ENCODE peak calls at places on chromosomes 13 and 19, in six cellular contexts. One of them, this sample, is unnamed.

GRCh38 chr19:9934132-9934950 is 2.0 kb downstream of the OLFM2 start:
- DNase-seq in K562: peak
- DNase-seq in A549: peak
- DNase-seq in WTC11: peak
- DNase-seq in HepG2: peak
- DNase-seq in H1: peak
- DNase-seq in this sample: peak

GRCh38 chr19:11355160-11356073 is at the start of gene PLPPR2:
- DNase-seq in K562: peak
- DNase-seq in A549: peak
- DNase-seq in WTC11: peak
- DNase-seq in HepG2: peak
- DNase-seq in H1: peak
- DNase-seq in this sample: peak

GRCh38 chr19:49347835-49348234 is 12.6 kb downstream of the CD37 start:
- DNase-seq in K562: peak
- DNase-seq in A549: peak
- DNase-seq in WTC11: peak
- DNase-seq in HepG2: peak
- DNase-seq in H1: no peak
- DNase-seq in this sample: peak

GRCh38 chr13:111965466-111966214 is 101.3 kb upstream of the SOX1 start:
- DNase-seq in K562: no peak
- DNase-seq in A549: no peak
- DNase-seq in WTC11: no peak
- DNase-seq in HepG2: no peak
- DNase-seq in H1: no peak
- DNase-seq in this sample: no peak

GRCh38 chr13:39408512-39408911 is 194.5 kb downstream of the LHFPL6 start:
- DNase-seq in K562: no peak
- DNase-seq in A549: no peak
- DNase-seq in WTC11: no peak
- DNase-seq in HepG2: no peak
- DNase-seq in H1: no peak
- DNase-seq in this sample: no peak

GRCh38 chr19:16922949-16923348 is 34.1 kb downstream of the F2RL3 start:
- DNase-seq in K562: no peak
- DNase-seq in A549: no peak
- DNase-seq in WTC11: no peak
- DNase-seq in HepG2: no peak
- DNase-seq in H1: no peak
- DNase-seq in this sample: no peak

GRCh38 chr19:30073152-30074000 is 131.3 kb downstream of the URI1 start:
- DNase-seq in K562: no peak
- DNase-seq in A549: no peak
- DNase-seq in WTC11: peak
- DNase-seq in HepG2: no peak
- DNase-seq in H1: no peak
- DNase-seq in this sample: no peak

GRCh38 chr19:30225615-30226463 is 146.3 kb upstream of the ZNF536 start:
- DNase-seq in K562: no peak
- DNase-seq in A549: peak
- DNase-seq in WTC11: no peak
- DNase-seq in HepG2: no peak
- DNase-seq in H1: no peak
- DNase-seq in this sample: no peak

GRCh38 chr19:19399733-19400438 is 5.6 kb upstream of the GATAD2A start:
- DNase-seq in K562: no peak
- DNase-seq in A549: no peak
- DNase-seq in WTC11: no peak
- DNase-seq in HepG2: no peak
- DNase-seq in H1: no peak
- DNase-seq in this sample: peak

GRCh38 chr19:38695319-38695683 is 47.9 kb downstream of the ACTN4 start:
- DNase-seq in K562: no peak
- DNase-seq in A549: no peak
- DNase-seq in WTC11: no peak
- DNase-seq in HepG2: no peak
- DNase-seq in H1: no peak
- DNase-seq in this sample: no peak

GRCh38 chr19:14310055-14310454 is 71.2 kb upstream of the ADGRE5 start:
- DNase-seq in K562: no peak
- DNase-seq in A549: no peak
- DNase-seq in WTC11: no peak
- DNase-seq in HepG2: no peak
- DNase-seq in H1: no peak
- DNase-seq in this sample: no peak

GRCh38 chr13:82356667-82357066 is 1525.6 kb downstream of the SLITRK1 start:
- DNase-seq in K562: no peak
- DNase-seq in A549: no peak
- DNase-seq in WTC11: no peak
- DNase-seq in HepG2: no peak
- DNase-seq in H1: no peak
- DNase-seq in this sample: no peak

GRCh38 chr13:111302045-111302722 is 18.3 kb upstream of the TEX29 start:
- DNase-seq in K562: no peak
- DNase-seq in A549: no peak
- DNase-seq in WTC11: no peak
- DNase-seq in HepG2: no peak
- DNase-seq in H1: no peak
- DNase-seq in this sample: no peak

GRCh38 chr13:24133396-24133795 is 27.1 kb upstream of the SPATA13 start:
- DNase-seq in K562: no peak
- DNase-seq in A549: no peak
- DNase-seq in WTC11: no peak
- DNase-seq in HepG2: no peak
- DNase-seq in H1: no peak
- DNase-seq in this sample: no peak

GRCh38 chr13:41565221-41565620 is 107.9 kb downstream of the RGCC start:
- DNase-seq in K562: no peak
- DNase-seq in A549: no peak
- DNase-seq in WTC11: no peak
- DNase-seq in HepG2: peak
- DNase-seq in H1: no peak
- DNase-seq in this sample: peak

GRCh38 chr19:48295458-48295857 is 25.6 kb downstream of the ZNF114 start:
- DNase-seq in K562: no peak
- DNase-seq in A549: no peak
- DNase-seq in WTC11: no peak
- DNase-seq in HepG2: peak
- DNase-seq in H1: no peak
- DNase-seq in this sample: no peak

GRCh38 chr13:69324109-69324886 is 783.3 kb upstream of the ATXN8OS start:
- DNase-seq in K562: no peak
- DNase-seq in A549: no peak
- DNase-seq in WTC11: no peak
- DNase-seq in HepG2: peak
- DNase-seq in H1: no peak
- DNase-seq in this sample: no peak

GRCh38 chr19:39428309-39429112 is 7.2 kb downstream of the RPS16 start:
- DNase-seq in K562: no peak
- DNase-seq in A549: peak
- DNase-seq in WTC11: peak
- DNase-seq in HepG2: peak
- DNase-seq in H1: no peak
- DNase-seq in this sample: peak

GRCh38 chr13:105035092-105035491 is 1500.4 kb downstream of the EFNB2 start:
- DNase-seq in K562: no peak
- DNase-seq in A549: no peak
- DNase-seq in WTC11: no peak
- DNase-seq in HepG2: no peak
- DNase-seq in H1: no peak
- DNase-seq in this sample: peak

GRCh38 chr19:41320185-41320518 is 10.2 kb downstream of the CCDC97 start:
- DNase-seq in K562: no peak
- DNase-seq in A549: no peak
- DNase-seq in WTC11: no peak
- DNase-seq in HepG2: no peak
- DNase-seq in H1: no peak
- DNase-seq in this sample: no peak
- TF ChIP-seq JUN in K562: no peak
- TF ChIP-seq JUN in A549: no peak
- TF ChIP-seq JUN in WTC11: no peak
- TF ChIP-seq JUN in HepG2: no peak
- TF ChIP-seq JUN in H1: no peak
- TF ChIP-seq JUN in this sample: no peak

GRCh38 chr19:2421581-2422306 is 5.6 kb downstream of the TIMM13 start:
- DNase-seq in K562: no peak
- DNase-seq in A549: no peak
- DNase-seq in WTC11: no peak
- DNase-seq in HepG2: no peak
- DNase-seq in H1: no peak
- DNase-seq in this sample: no peak

GRCh38 chr19:2424686-2425621 is 2.4 kb downstream of the TIMM13 start:
- DNase-seq in K562: peak
- DNase-seq in A549: no peak
- DNase-seq in WTC11: peak
- DNase-seq in HepG2: no peak
- DNase-seq in H1: peak
- DNase-seq in this sample: peak

GRCh38 chr19:2425622-2426581 is 1.5 kb downstream of the TIMM13 start:
- DNase-seq in K562: no peak
- DNase-seq in A549: no peak
- DNase-seq in WTC11: no peak
- DNase-seq in HepG2: no peak
- DNase-seq in H1: no peak
- DNase-seq in this sample: no peak

GRCh38 chr19:2422951-2423880 is 4.2 kb downstream of the TIMM13 start:
- DNase-seq in K562: no peak
- DNase-seq in A549: no peak
- DNase-seq in WTC11: no peak
- DNase-seq in HepG2: no peak
- DNase-seq in H1: no peak
- DNase-seq in this sample: no peak

DNA sequence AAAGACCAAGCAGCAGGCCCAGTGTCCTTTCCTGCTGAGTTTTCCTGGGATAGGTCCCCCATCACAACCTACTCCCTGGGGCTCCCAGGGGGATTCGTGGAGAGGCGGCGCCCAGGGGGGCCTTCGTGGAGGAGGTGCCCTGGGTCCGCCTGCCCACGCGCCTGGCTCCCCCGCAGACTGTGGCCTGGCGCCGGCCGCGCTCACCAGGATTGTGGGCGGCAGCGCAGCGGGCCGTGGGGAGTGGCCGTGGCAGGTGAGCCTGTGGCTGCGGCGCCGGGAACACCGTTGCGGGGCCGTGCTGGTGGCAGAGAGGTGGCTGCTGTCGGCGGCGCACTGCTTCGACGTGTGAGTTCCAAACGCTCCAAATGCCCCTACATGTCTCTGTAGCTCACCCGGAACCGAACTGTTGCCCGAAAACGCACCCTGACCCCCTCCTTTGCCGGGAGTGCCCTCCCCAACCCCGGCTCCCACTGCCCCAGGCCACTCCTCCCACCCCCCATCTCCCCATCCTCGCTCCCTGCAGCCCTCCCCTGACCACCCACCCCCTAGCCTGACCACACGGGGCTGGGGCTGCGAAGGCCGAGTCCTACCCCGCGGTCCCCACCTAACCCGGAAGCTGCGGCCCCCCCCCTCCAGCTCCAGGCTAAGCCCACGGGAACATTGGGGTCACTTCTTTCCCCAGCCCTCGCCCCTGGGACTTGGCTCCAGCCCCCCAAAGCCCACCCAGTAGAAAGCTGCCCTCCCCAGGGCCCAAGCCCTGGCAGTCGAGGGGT is 3.3 kb downstream of the TIMM13 start:
- DNase-seq in K562: no peak
- DNase-seq in A549: no peak
- DNase-seq in WTC11: no peak
- DNase-seq in HepG2: no peak
- DNase-seq in H1: no peak
- DNase-seq in this sample: no peak
- TF ChIP-seq JUN in K562: no peak
- TF ChIP-seq JUN in A549: no peak
- TF ChIP-seq JUN in WTC11: no peak
- TF ChIP-seq JUN in HepG2: no peak
- TF ChIP-seq JUN in H1: no peak
- TF ChIP-seq JUN in this sample: no peak

DNA sequence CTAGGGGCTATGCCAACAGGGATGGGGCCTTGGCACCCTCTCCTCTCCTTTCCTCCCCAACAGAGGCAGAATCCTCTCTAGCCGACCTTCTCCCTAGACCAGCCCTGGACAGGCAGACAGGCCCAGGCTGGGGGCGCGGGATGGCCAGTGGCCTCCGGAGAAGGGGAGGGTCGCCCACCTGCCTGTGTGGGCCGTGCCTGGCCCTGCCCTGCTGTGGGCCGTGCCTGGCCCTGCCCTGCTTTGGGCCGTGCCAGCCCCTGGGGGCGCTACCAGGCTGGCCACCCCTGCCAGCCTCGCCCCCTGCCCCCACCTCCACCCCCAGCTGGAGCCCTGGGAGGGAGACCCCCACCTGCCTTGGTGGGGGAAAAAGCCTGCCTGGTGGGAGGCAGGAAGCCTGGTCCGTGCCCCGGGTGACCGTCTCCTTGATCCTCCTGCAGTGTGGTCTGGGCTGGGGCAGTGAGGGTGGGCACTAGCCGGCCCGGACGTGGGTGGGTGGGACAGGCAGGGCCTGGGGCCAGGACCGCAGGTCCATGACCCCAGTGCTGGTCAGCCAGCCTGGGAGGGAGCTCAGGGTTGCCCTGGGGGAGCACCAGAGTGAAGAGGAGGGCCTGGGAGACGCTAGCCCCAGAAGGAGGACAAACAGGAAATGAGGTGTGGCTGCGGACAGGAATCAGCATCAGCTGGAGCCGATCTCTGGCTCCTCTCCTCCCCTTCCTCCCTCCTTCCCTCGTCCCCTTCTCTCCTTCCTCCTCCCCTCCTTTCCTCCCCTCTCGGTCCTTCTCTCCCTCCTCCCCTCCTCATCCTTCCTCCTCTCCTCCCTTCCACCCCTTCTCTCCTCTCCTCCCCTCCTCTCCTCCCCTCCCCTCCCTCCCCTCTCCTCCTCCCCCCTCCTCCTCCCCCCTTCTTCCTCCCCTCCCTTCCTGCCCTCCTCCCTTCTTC is 5.1 kb upstream of the MKNK2 start:
- DNase-seq in K562: no peak
- DNase-seq in A549: no peak
- DNase-seq in WTC11: no peak
- DNase-seq in HepG2: no peak
- DNase-seq in H1: no peak
- DNase-seq in this sample: peak
- TF ChIP-seq JUN in K562: no peak
- TF ChIP-seq JUN in A549: peak
- TF ChIP-seq JUN in WTC11: no peak
- TF ChIP-seq JUN in HepG2: no peak
- TF ChIP-seq JUN in H1: no peak
- TF ChIP-seq JUN in this sample: no peak

DNA sequence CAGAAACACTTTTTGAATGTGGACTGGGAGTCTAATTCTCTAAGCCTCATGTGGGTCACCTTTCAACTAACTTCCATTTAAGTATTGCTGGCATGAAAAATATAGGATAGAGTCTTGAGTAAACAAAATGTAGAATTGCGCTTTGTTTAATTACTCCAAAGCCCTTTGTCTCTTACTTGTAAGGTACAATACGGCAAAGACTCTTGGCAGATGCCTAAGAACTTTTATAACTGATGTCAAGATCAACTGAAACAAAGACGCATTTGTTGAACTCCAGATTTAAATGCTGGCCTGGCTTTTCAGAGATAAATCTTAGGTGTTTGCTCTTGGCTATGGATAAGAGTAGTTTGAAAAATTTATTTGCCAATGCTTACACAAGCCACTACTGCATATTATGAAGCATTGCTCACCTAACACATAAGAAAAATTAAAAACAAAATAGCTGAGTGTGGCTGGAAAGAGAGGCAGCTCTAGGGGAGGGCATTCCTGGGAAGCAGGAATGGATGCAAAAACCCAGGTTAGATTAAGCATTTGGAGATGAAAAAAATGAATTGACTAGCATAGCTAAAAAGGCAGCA is 107.3 kb upstream of the STARD13 start:
- DNase-seq in K562: no peak
- DNase-seq in A549: no peak
- DNase-seq in WTC11: no peak
- DNase-seq in HepG2: no peak
- DNase-seq in H1: no peak
- DNase-seq in this sample: no peak
- TF ChIP-seq JUN in K562: no peak
- TF ChIP-seq JUN in A549: no peak
- TF ChIP-seq JUN in WTC11: no peak
- TF ChIP-seq JUN in HepG2: no peak
- TF ChIP-seq JUN in H1: no peak
- TF ChIP-seq JUN in this sample: no peak

This sample was measured in endothelial cell of umbilical vein.